ENCODE peak calls at places on chromosomes 7 and 10, in six cellular contexts. One of them, this sample, is unnamed. For H3K4me1 and H3K9me3, the result is how much of the 10 kb centered on the place peaks cover.

GRCh38 chr7:135662123-135662372 is 266 bp upstream of the STMP1 start:
- DNase-seq in neural progenitor cell: no peak
- DNase-seq in CD4-positive, alpha-beta memory T cell: no peak
- DNase-seq in ovary: no peak
- DNase-seq in K562: no peak
- DNase-seq in Panc1: no peak
- DNase-seq in this sample: no peak

GRCh38 chr7:82530361-82530760 is 86.8 kb upstream of the CACNA2D1 start:
- DNase-seq in neural progenitor cell: peak
- DNase-seq in CD4-positive, alpha-beta memory T cell: no peak
- DNase-seq in ovary: no peak
- DNase-seq in K562: no peak
- DNase-seq in Panc1: no peak
- DNase-seq in this sample: no peak

GRCh38 chr7:106450716-106451115 is 165.9 kb upstream of the NAMPT start:
- DNase-seq in neural progenitor cell: no peak
- DNase-seq in CD4-positive, alpha-beta memory T cell: no peak
- DNase-seq in ovary: no peak
- DNase-seq in K562: no peak
- DNase-seq in Panc1: no peak
- DNase-seq in this sample: no peak

GRCh38 chr7:158584392-158584791 is 3.2 kb downstream of the PTPRN2 start:
- DNase-seq in neural progenitor cell: no peak
- DNase-seq in CD4-positive, alpha-beta memory T cell: no peak
- DNase-seq in ovary: no peak
- DNase-seq in K562: no peak
- DNase-seq in Panc1: no peak
- DNase-seq in this sample: no peak

GRCh38 chr7:2195403-2196246 is 37.1 kb downstream of the MAD1L1 start:
- DNase-seq in neural progenitor cell: no peak
- DNase-seq in CD4-positive, alpha-beta memory T cell: no peak
- DNase-seq in ovary: no peak
- DNase-seq in K562: peak
- DNase-seq in Panc1: no peak
- DNase-seq in this sample: no peak

GRCh38 chr10:16381083-16381482 is 55.7 kb upstream of the PTER start:
- DNase-seq in neural progenitor cell: no peak
- DNase-seq in CD4-positive, alpha-beta memory T cell: no peak
- DNase-seq in ovary: no peak
- DNase-seq in K562: no peak
- DNase-seq in Panc1: peak
- DNase-seq in this sample: no peak

GRCh38 chr7:107874605-107875446 is 16.2 kb upstream of the DLD start:
- DNase-seq in neural progenitor cell: peak
- DNase-seq in CD4-positive, alpha-beta memory T cell: peak
- DNase-seq in ovary: no peak
- DNase-seq in K562: peak
- DNase-seq in Panc1: peak
- DNase-seq in this sample: peak

GRCh38 chr7:69599879-69600764 is 1.8 kb downstream of the AUTS2 start:
- DNase-seq in neural progenitor cell: peak
- DNase-seq in CD4-positive, alpha-beta memory T cell: no peak
- DNase-seq in ovary: no peak
- DNase-seq in K562: no peak
- DNase-seq in Panc1: no peak
- DNase-seq in this sample: peak

GRCh38 chr10:110007171-110007700 is 548 bp upstream of the ADD3 start:
- DNase-seq in neural progenitor cell: no peak
- DNase-seq in CD4-positive, alpha-beta memory T cell: no peak
- DNase-seq in ovary: no peak
- DNase-seq in K562: peak
- DNase-seq in Panc1: no peak
- DNase-seq in this sample: no peak

GRCh38 chr10:104434601-104435000 is 81.0 kb downstream of the CFAP58 start:
- DNase-seq in neural progenitor cell: no peak
- DNase-seq in CD4-positive, alpha-beta memory T cell: no peak
- DNase-seq in ovary: no peak
- DNase-seq in K562: no peak
- DNase-seq in Panc1: no peak
- DNase-seq in this sample: no peak

GRCh38 chr10:81873932-81874816 is 820 bp upstream of the NRG3 start:
- DNase-seq in neural progenitor cell: peak
- DNase-seq in CD4-positive, alpha-beta memory T cell: no peak
- DNase-seq in ovary: no peak
- DNase-seq in K562: no peak
- DNase-seq in Panc1: no peak
- DNase-seq in this sample: no peak

GRCh38 chr10:23496727-23497126 is 57.9 kb downstream of the OTUD1 start:
- DNase-seq in neural progenitor cell: no peak
- DNase-seq in CD4-positive, alpha-beta memory T cell: no peak
- DNase-seq in ovary: no peak
- DNase-seq in K562: no peak
- DNase-seq in Panc1: no peak
- DNase-seq in this sample: no peak

GRCh38 chr7:73537051-73537450 is 15.0 kb upstream of the BAZ1B start:
- DNase-seq in neural progenitor cell: no peak
- DNase-seq in CD4-positive, alpha-beta memory T cell: no peak
- DNase-seq in ovary: no peak
- DNase-seq in K562: no peak
- DNase-seq in Panc1: no peak
- DNase-seq in this sample: no peak

GRCh38 chr10:131706952-131707351 is 193.9 kb upstream of the PPP2R2D start:
- DNase-seq in neural progenitor cell: no peak
- DNase-seq in CD4-positive, alpha-beta memory T cell: no peak
- DNase-seq in ovary: no peak
- DNase-seq in K562: no peak
- DNase-seq in Panc1: no peak
- DNase-seq in this sample: no peak

GRCh38 chr10:97981816-97982215 is 48.6 kb downstream of the CRTAC1 start:
- DNase-seq in neural progenitor cell: no peak
- DNase-seq in CD4-positive, alpha-beta memory T cell: no peak
- DNase-seq in ovary: no peak
- DNase-seq in K562: no peak
- DNase-seq in Panc1: no peak
- DNase-seq in this sample: no peak

GRCh38 chr10:104253106-104253505 is 1.6 kb upstream of the GSTO1 start:
- DNase-seq in neural progenitor cell: no peak
- DNase-seq in CD4-positive, alpha-beta memory T cell: no peak
- DNase-seq in ovary: no peak
- DNase-seq in K562: peak
- DNase-seq in Panc1: no peak
- DNase-seq in this sample: no peak

GRCh38 chr7:142809671-142810070 is 38.9 kb downstream of the PRSS2 start:
- DNase-seq in neural progenitor cell: no peak
- DNase-seq in CD4-positive, alpha-beta memory T cell: no peak
- DNase-seq in ovary: no peak
- DNase-seq in K562: no peak
- DNase-seq in Panc1: no peak
- DNase-seq in this sample: no peak

GRCh38 chr10:7428673-7429350 is 18.0 kb upstream of the SFMBT2 start:
- DNase-seq in neural progenitor cell: no peak
- DNase-seq in CD4-positive, alpha-beta memory T cell: no peak
- DNase-seq in ovary: no peak
- DNase-seq in K562: no peak
- DNase-seq in Panc1: no peak
- DNase-seq in this sample: no peak

GRCh38 chr10:37794305-37794976 is 63.0 kb downstream of the ZNF248 start:
- DNase-seq in neural progenitor cell: no peak
- DNase-seq in CD4-positive, alpha-beta memory T cell: no peak
- DNase-seq in ovary: no peak
- DNase-seq in K562: no peak
- DNase-seq in Panc1: no peak
- DNase-seq in this sample: no peak

GRCh38 chr10:75048669-75049098 is 62.8 kb upstream of the SAMD8 start:
- DNase-seq in neural progenitor cell: no peak
- DNase-seq in CD4-positive, alpha-beta memory T cell: no peak
- DNase-seq in ovary: peak
- DNase-seq in K562: no peak
- DNase-seq in Panc1: no peak
- DNase-seq in this sample: no peak

GRCh38 chr7:101598981-101599681 is 30.0 kb downstream of the MYL10 start:
- DNase-seq in neural progenitor cell: no peak
- DNase-seq in CD4-positive, alpha-beta memory T cell: no peak
- DNase-seq in ovary: no peak
- DNase-seq in K562: no peak
- DNase-seq in Panc1: no peak
- DNase-seq in this sample: no peak

GRCh38 chr10:73648252-73648651 is 7.0 kb upstream of the MYOZ1 start:
- DNase-seq in neural progenitor cell: peak
- DNase-seq in CD4-positive, alpha-beta memory T cell: no peak
- DNase-seq in ovary: peak
- DNase-seq in K562: no peak
- DNase-seq in Panc1: no peak
- DNase-seq in this sample: no peak

GRCh38 chr10:13943735-13944398 is 357.1 kb downstream of the PRPF18 start:
- DNase-seq in neural progenitor cell: peak
- DNase-seq in CD4-positive, alpha-beta memory T cell: no peak
- DNase-seq in ovary: no peak
- DNase-seq in K562: no peak
- DNase-seq in Panc1: no peak
- DNase-seq in this sample: no peak

GRCh38 chr10:77451886-77452285 is 185.7 kb downstream of the KCNMA1 start:
- DNase-seq in neural progenitor cell: no peak
- DNase-seq in CD4-positive, alpha-beta memory T cell: no peak
- DNase-seq in ovary: no peak
- DNase-seq in K562: no peak
- DNase-seq in Panc1: no peak
- DNase-seq in this sample: no peak

GRCh38 chr7:105877736-105878135 is 1.3 kb upstream of the ATXN7L1 start:
- DNase-seq in neural progenitor cell: no peak
- DNase-seq in CD4-positive, alpha-beta memory T cell: no peak
- DNase-seq in ovary: no peak
- DNase-seq in K562: no peak
- DNase-seq in Panc1: no peak
- DNase-seq in this sample: no peak

GRCh38 chr10:11272915-11273389 is 255.3 kb downstream of the CELF2 start:
- DNase-seq in neural progenitor cell: no peak
- DNase-seq in CD4-positive, alpha-beta memory T cell: no peak
- DNase-seq in ovary: no peak
- DNase-seq in K562: no peak
- DNase-seq in Panc1: no peak
- DNase-seq in this sample: no peak

GRCh38 chr7:119783799-119784198 is 489.2 kb upstream of the KCND2 start:
- DNase-seq in neural progenitor cell: no peak
- DNase-seq in CD4-positive, alpha-beta memory T cell: no peak
- DNase-seq in ovary: no peak
- DNase-seq in K562: no peak
- DNase-seq in Panc1: no peak
- DNase-seq in this sample: no peak

GRCh38 chr7:67608806-67609205 is 612.2 kb downstream of the TYW1 start:
- DNase-seq in neural progenitor cell: peak
- DNase-seq in CD4-positive, alpha-beta memory T cell: no peak
- DNase-seq in ovary: no peak
- DNase-seq in K562: peak
- DNase-seq in Panc1: no peak
- DNase-seq in this sample: no peak

GRCh38 chr7:3942778-3943177 is 641.7 kb downstream of the SDK1 start:
- DNase-seq in neural progenitor cell: no peak
- DNase-seq in CD4-positive, alpha-beta memory T cell: no peak
- DNase-seq in ovary: no peak
- DNase-seq in K562: no peak
- DNase-seq in Panc1: no peak
- DNase-seq in this sample: no peak

GRCh38 chr7:77461246-77461645 is 45.1 kb upstream of the GSAP start:
- DNase-seq in neural progenitor cell: no peak
- DNase-seq in CD4-positive, alpha-beta memory T cell: no peak
- DNase-seq in ovary: no peak
- DNase-seq in K562: no peak
- DNase-seq in Panc1: no peak
- DNase-seq in this sample: no peak
- H3K4me1 ChIP-seq in neural progenitor cell: under half
- H3K4me1 ChIP-seq in CD4-positive, alpha-beta memory T cell: under half
- H3K4me1 ChIP-seq in ovary: under half
- H3K4me1 ChIP-seq in K562: under half
- H3K4me1 ChIP-seq in Panc1: under half
- H3K4me1 ChIP-seq in this sample: under half

GRCh38 chr7:128003787-128004186 is 27.4 kb downstream of the LRRC4 start:
- DNase-seq in neural progenitor cell: no peak
- DNase-seq in CD4-positive, alpha-beta memory T cell: no peak
- DNase-seq in ovary: no peak
- DNase-seq in K562: no peak
- DNase-seq in Panc1: no peak
- DNase-seq in this sample: no peak
- H3K4me3 ChIP-seq in neural progenitor cell: no peak
- H3K4me3 ChIP-seq in CD4-positive, alpha-beta memory T cell: no peak
- H3K4me3 ChIP-seq in ovary: no peak
- H3K4me3 ChIP-seq in K562: no peak
- H3K4me3 ChIP-seq in Panc1: no peak
- H3K4me3 ChIP-seq in this sample: no peak

GRCh38 chr10:18572959-18573561 is 78.3 kb downstream of the NSUN6 start:
- DNase-seq in neural progenitor cell: no peak
- DNase-seq in CD4-positive, alpha-beta memory T cell: no peak
- DNase-seq in ovary: no peak
- DNase-seq in K562: no peak
- DNase-seq in Panc1: no peak
- DNase-seq in this sample: no peak

GRCh38 chr10:18571780-18572179 is 79.6 kb downstream of the NSUN6 start:
- DNase-seq in neural progenitor cell: no peak
- DNase-seq in CD4-positive, alpha-beta memory T cell: no peak
- DNase-seq in ovary: no peak
- DNase-seq in K562: no peak
- DNase-seq in Panc1: no peak
- DNase-seq in this sample: no peak

GRCh38 chr10:18567343-18567856 is 84.0 kb downstream of the NSUN6 start:
- DNase-seq in neural progenitor cell: no peak
- DNase-seq in CD4-positive, alpha-beta memory T cell: no peak
- DNase-seq in ovary: no peak
- DNase-seq in K562: no peak
- DNase-seq in Panc1: no peak
- DNase-seq in this sample: no peak

GRCh38 chr10:18566177-18566576 is 85.2 kb downstream of the NSUN6 start:
- DNase-seq in neural progenitor cell: peak
- DNase-seq in CD4-positive, alpha-beta memory T cell: no peak
- DNase-seq in ovary: no peak
- DNase-seq in K562: no peak
- DNase-seq in Panc1: no peak
- DNase-seq in this sample: no peak

DNA sequence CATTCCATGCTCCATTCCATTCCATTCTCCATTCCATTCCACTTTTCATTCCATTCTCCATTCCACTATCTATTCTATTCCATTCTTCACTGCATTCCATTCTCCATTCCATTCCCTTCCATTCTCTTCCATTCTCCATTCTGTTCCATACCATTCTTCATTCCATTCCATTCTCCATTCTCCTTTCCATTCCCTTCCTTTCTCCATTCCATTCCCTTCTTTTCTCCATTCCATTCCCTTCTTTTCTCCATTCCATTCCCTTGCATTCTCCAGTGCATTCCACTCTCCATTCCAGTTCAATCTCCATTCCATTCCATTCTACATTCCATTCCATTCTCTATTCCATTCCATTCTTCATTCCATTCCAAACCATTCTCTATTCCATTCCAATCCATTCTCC is 80.3 kb downstream of the NSUN6 start:
- DNase-seq in neural progenitor cell: no peak
- DNase-seq in CD4-positive, alpha-beta memory T cell: no peak
- DNase-seq in ovary: no peak
- DNase-seq in K562: no peak
- DNase-seq in Panc1: no peak
- DNase-seq in this sample: no peak
- H3K9me3 ChIP-seq in neural progenitor cell: under half
- H3K9me3 ChIP-seq in CD4-positive, alpha-beta memory T cell: under half
- H3K9me3 ChIP-seq in ovary: under half
- H3K9me3 ChIP-seq in K562: under half
- H3K9me3 ChIP-seq in Panc1: under half
- H3K9me3 ChIP-seq in this sample: under half

GRCh38 chr10:129951841-129952240 is 12.2 kb downstream of the EBF3 start:
- DNase-seq in neural progenitor cell: no peak
- DNase-seq in CD4-positive, alpha-beta memory T cell: no peak
- DNase-seq in ovary: no peak
- DNase-seq in K562: no peak
- DNase-seq in Panc1: no peak
- DNase-seq in this sample: no peak
- H3K4me1 ChIP-seq in neural progenitor cell: under half
- H3K4me1 ChIP-seq in CD4-positive, alpha-beta memory T cell: under half
- H3K4me1 ChIP-seq in ovary: under half
- H3K4me1 ChIP-seq in K562: under half
- H3K4me1 ChIP-seq in Panc1: under half
- H3K4me1 ChIP-seq in this sample: half or more

This sample was measured in HAP-1.